ENCODE peak calls at places on chromosome 3, in five cellular contexts. R is GM12878, F is A549, X is GM23338, O is HL-60. J is an unnamed sample.

GRCh38 chr3:29384640-29385039 is 103.8 kb downstream of the RBMS3 start:
- DNase-seq in O (no peak), X (peak; percentile 33), F (no peak), R (no peak), J (no peak)

GRCh38 chr3:36714343-36714742 is 50.0 kb downstream of the DCLK3 start:
- DNase-seq in X (no peak), O (no peak), F (no peak), R (no peak), J (no peak)

GRCh38 chr3:4593014-4593413 is 99.9 kb downstream of the ITPR1 start:
- DNase-seq in O (no peak), X (no peak), F (no peak), R (no peak), J (no peak)

GRCh38 chr3:75737831-75738493 is 47.4 kb downstream of the ZNF717 start:
- DNase-seq in R (no peak), F (peak; percentile 42), O (no peak), X (peak; percentile 54), J (no peak)

GRCh38 chr3:113409676-113410075 is 31.6 kb downstream of the CFAP44 start:
- DNase-seq in R (no peak), O (no peak), F (no peak), X (no peak), J (no peak)

GRCh38 chr3:182035324-182035723 is 323.6 kb downstream of the SOX2 start:
- DNase-seq in F (no peak), X (no peak), O (no peak), R (no peak), J (no peak)

GRCh38 chr3:16452265-16452664 is 61.2 kb downstream of the RFTN1 start:
- DNase-seq in O (no peak), X (no peak), F (no peak), R (no peak), J (no peak)

GRCh38 chr3:154540950-154541604 is 111.1 kb upstream of the GPR149 start:
- DNase-seq in O (no peak), X (no peak), F (no peak), R (no peak), J (no peak)

GRCh38 chr3:27729748-27730611 is 7.9 kb upstream of the EOMES start:
- DNase-seq in O (no peak), X (peak; percentile 74), F (no peak), R (no peak), J (no peak)

GRCh38 chr3:124409650-124410275 is 320.5 kb upstream of the UMPS start:
- DNase-seq in O (no peak), F (peak; percentile 7), R (no peak), X (peak; percentile 12), J (no peak)

GRCh38 chr3:177195941-177196472 is 1.3 kb downstream of the TBL1XR1 start:
- DNase-seq in O (peak; percentile 60), F (no peak), R (no peak), X (no peak), J (no peak)

GRCh38 chr3:46549989-46550388 is 16.1 kb downstream of the LRRC2 start:
- DNase-seq in X (no peak), R (no peak), O (peak; percentile 22), F (no peak), J (no peak)

GRCh38 chr3:34938784-34939183 is 700.5 kb upstream of the ARPP21 start:
- DNase-seq in R (no peak), F (no peak), O (no peak), X (no peak), J (no peak)

GRCh38 chr3:156259896-156260788 is 139.8 kb downstream of the KCNAB1 start:
- DNase-seq in F (no peak), X (no peak), R (no peak), O (no peak), J (no peak)

GRCh38 chr3:151282921-151283320 is 4.6 kb upstream of the P2RY14 start:
- DNase-seq in F (peak; percentile 63), X (peak; percentile 41), O (peak; percentile 27), R (no peak), J (peak; percentile 24)

GRCh38 chr3:143120716-143121239 is 1.2 kb downstream of the CHST2 start:
- DNase-seq in X (peak; percentile 43), R (no peak), F (peak; percentile 13), O (no peak), J (no peak)

GRCh38 chr3:7445331-7445730 is 584.4 kb downstream of the GRM7 start:
- DNase-seq in R (no peak), O (no peak), F (no peak), X (no peak), J (no peak)

GRCh38 chr3:197866035-197866434 is 75.0 kb downstream of the LRCH3 start:
- DNase-seq in F (no peak), O (no peak), X (peak; percentile 41), R (no peak), J (no peak)

GRCh38 chr3:46903341-46904302 is 26.1 kb downstream of the PTH1R start:
- DNase-seq in F (no peak), R (no peak), X (no peak), O (no peak), J (no peak)

GRCh38 chr3:170836491-170836890 is 33.5 kb downstream of the RPL22L1 start:
- DNase-seq in X (no peak), R (no peak), O (no peak), F (no peak), J (no peak)

GRCh38 chr3:194107126-194107525 is 28.8 kb upstream of the HES1 start:
- DNase-seq in O (no peak), X (no peak), R (no peak), F (no peak), J (no peak)

GRCh38 chr3:46114324-46114988 is 87.2 kb upstream of the XCR1 start:
- DNase-seq in X (no peak), O (no peak), F (peak; percentile 33), R (no peak), J (no peak)

GRCh38 chr3:116254535-116254934 is 190.8 kb downstream of the LSAMP start:
- DNase-seq in F (no peak), R (no peak), X (no peak), O (no peak), J (no peak)

DNA sequence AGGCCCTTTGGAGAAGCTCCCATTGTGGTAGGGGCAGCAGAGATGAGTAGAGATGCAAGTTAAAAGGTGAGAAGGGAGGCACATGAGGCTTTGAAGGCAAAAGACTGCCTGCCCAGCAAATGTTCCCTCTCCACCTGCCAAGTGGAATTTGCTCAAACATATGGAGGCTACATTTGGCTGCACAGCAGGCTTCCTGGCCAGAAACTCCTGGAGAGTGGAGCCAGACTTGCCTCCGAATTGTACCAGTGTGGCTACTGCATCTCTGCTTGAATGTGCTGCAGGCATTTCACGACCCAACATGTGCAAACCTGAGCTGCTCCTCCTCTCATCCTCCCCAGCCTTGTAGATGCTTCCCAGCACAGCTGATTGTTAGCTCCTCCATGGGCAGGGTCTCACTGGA is 229.2 kb downstream of the ZNF621 start:
- DNase-seq in O (no peak), X (no peak), R (no peak), F (no peak), J (no peak)
- TF ChIP-seq CTCF in O (no peak), X (no peak), R (no peak), F (no peak), J (no peak)

GRCh38 chr3:64708456-64708855 is 20.7 kb upstream of the ADAMTS9 start:
- DNase-seq in R (no peak), X (peak; percentile 15), O (no peak), F (no peak), J (no peak)
- TF ChIP-seq REST in R (no peak), X (no peak), O (no peak), F (no peak), J (no peak)

GRCh38 chr3:139238281-139239030 is 105.4 kb upstream of the MRPS22 start:
- DNase-seq in X (peak; percentile 11), F (no peak), R (no peak), O (no peak), J (no peak)
- H3K4me3 ChIP-seq in X (no peak overlapping the region), F (no peak overlapping the region), R (no peak overlapping the region), O (no peak overlapping the region), J (no peak overlapping the region)

GRCh38 chr3:39381432-39381831 is 1.7 kb upstream of the SLC25A38 start:
- DNase-seq in R (no peak), X (no peak), F (no peak), O (no peak), J (no peak)

GRCh38 chr3:39384665-39385000 is 1.5 kb downstream of the SLC25A38 start:
- DNase-seq in R (no peak), X (no peak), O (no peak), F (no peak), J (no peak)

GRCh38 chr3:39385456-39386098 is 2.4 kb downstream of the SLC25A38 start:
- DNase-seq in O (no peak), X (no peak), F (no peak), R (no peak), J (no peak)

GRCh38 chr3:39383913-39384664 is 919 bp downstream of the SLC25A38 start:
- DNase-seq in X (peak; percentile 98), O (peak; percentile 97), R (peak; percentile 70), F (peak; percentile 93), J (no peak)

DNA sequence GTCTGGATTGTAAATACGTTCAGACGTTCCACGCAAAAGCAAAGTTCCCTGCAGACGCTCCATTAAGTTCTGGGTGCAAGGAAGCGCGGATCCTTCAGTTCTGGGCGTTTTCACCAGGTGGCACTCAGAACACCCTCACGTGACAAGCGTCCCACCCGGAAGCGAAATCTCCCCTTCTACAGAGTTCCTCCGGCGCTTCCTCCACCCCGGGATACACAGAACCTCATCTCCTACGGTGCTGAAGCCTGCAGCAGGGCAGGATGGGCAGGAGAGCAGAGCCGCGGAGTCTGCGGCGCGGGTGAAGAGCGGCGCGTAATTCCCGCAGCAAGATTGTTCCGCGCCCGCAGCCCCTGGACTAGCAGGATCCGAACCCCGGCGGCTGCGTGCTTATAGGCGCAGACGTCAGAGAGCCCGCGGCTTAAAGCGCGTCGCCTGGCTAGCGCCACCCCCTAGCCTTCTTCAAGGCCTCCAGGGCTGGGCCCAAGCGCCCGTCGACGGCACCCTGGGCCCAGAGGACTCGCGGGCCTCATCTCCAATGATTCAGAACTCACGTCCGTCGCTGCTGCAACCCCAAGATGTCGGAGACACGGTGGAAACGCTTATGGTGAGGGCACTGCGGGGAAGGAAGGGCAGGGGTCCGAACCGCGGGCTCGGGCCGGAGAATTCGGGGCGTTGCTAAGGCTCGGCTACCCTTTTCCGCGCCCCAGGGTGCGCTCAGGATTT is at the start of gene SLC25A38:
- DNase-seq in X (peak; percentile 94), O (peak; percentile 91), R (no peak), F (peak; percentile 94), J (peak; percentile 61)
- TF ChIP-seq CTCF in X (peak; percentile 45), O (peak; percentile 39), R (peak; percentile 46), F (peak; percentile 15), J (peak; percentile 34)

DNA sequence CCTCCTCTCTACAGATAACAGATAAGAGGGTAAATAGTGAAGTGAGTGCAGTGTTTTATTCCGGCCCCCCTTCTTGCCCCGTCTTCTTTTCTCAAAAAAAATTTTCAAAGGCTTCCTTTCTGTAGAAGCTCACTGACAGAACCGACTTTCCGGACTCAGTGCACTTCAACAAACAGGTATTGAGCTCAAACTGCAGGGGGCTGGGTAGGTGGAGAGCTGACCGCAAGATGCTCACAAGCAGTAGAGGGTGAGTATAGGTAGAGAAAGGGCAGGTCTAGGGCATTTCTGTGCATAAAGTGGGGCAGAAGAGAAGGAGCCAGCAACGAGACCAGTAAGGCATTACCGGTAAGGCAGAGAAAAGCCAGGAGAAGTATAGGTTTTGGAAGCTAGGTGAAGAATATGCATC is 97.2 kb downstream of the ST6GAL1 start:
- DNase-seq in F (no peak), R (no peak), X (no peak), O (no peak), J (no peak)
- TF ChIP-seq REST in F (no peak), R (no peak), X (no peak), O (no peak), J (no peak)

GRCh38 chr3:135324246-135324645 is 529.2 kb downstream of the EPHB1 start:
- DNase-seq in R (no peak), F (no peak), X (no peak), O (no peak), J (no peak)
- H3K4me3 ChIP-seq in R (no peak overlapping the region), F (no peak overlapping the region), X (no peak overlapping the region), O (no peak overlapping the region), J (no peak overlapping the region)

GRCh38 chr3:99637041-99637380 is 1.4 kb upstream of the COL8A1 start:
- DNase-seq in F (no peak), X (peak; percentile 76), R (no peak), O (no peak), J (peak; percentile 12)
- TF ChIP-seq CTCF in F (no peak), X (peak; percentile 22), R (no peak), O (no peak), J (no peak)